ENCODE peak calls at places on chromosome 5, in four cellular contexts. One of them, this sample, is unnamed.
A peak's percentile ranks its signal among the peaks of the same experiment; 100 is the strongest.

GRCh38 chr5:33400675-33401074 is 40.1 kb upstream of the TARS1 start:
- DNase-seq in HCEC 1CT: no peak
- DNase-seq in heart left ventricle: no peak
- DNase-seq in GM18507: no peak
- DNase-seq in this sample: no peak

GRCh38 chr5:134561871-134562296 is 36.4 kb downstream of the JADE2 start:
- DNase-seq in HCEC 1CT: peak; percentile 77
- DNase-seq in heart left ventricle: peak; percentile 85
- DNase-seq in GM18507: no peak
- DNase-seq in this sample: no peak

GRCh38 chr5:52983731-52984620 is 5.2 kb upstream of the ITGA2 start:
- DNase-seq in HCEC 1CT: peak; percentile 41
- DNase-seq in heart left ventricle: no peak
- DNase-seq in GM18507: no peak
- DNase-seq in this sample: no peak

GRCh38 chr5:172771439-172772111 is 580 bp upstream of the DUSP1 start:
- DNase-seq in HCEC 1CT: peak; percentile 63
- DNase-seq in heart left ventricle: no peak
- DNase-seq in GM18507: no peak
- DNase-seq in this sample: no peak

GRCh38 chr5:36948041-36948440 is 71.5 kb downstream of the NIPBL start:
- DNase-seq in HCEC 1CT: peak; percentile 48
- DNase-seq in heart left ventricle: no peak
- DNase-seq in GM18507: no peak
- DNase-seq in this sample: no peak

GRCh38 chr5:158022393-158022792 is 163.4 kb upstream of the CLINT1 start:
- DNase-seq in HCEC 1CT: no peak
- DNase-seq in heart left ventricle: no peak
- DNase-seq in GM18507: no peak
- DNase-seq in this sample: no peak

GRCh38 chr5:103243665-103244064 is 14.9 kb upstream of the MACIR start:
- DNase-seq in HCEC 1CT: no peak
- DNase-seq in heart left ventricle: no peak
- DNase-seq in GM18507: no peak
- DNase-seq in this sample: no peak

GRCh38 chr5:93677344-93678021 is 63.9 kb downstream of the POU5F2 start:
- DNase-seq in HCEC 1CT: peak; percentile 85
- DNase-seq in heart left ventricle: peak; percentile 30
- DNase-seq in GM18507: no peak
- DNase-seq in this sample: no peak